ENCODE peak calls at places on chromosomes 13 and 19, in ten cellular contexts. P is naive B cell; L is effector memory CD8-positive, alpha-beta T cell; F is stimulated activated effector memory CD8-positive, alpha-beta T cell treated with anti-CD3 and anti-CD28 coated beads, Interleukin-12 subunit alpha, Interleukin-12 subunit beta, amount 100 ng/mL, for 72 hours; T is aorta; O is stimulated activated naive B cell treated with anti-CD40 and anti-IgM and Interleukin-4, amounts not matched to agents 10 μg/mL and 1 μg/mL and 100 μg/mL, for 72 hours; C is left lung; J is left cardiac atrium; A is mucosa of descending colon; H is CD8-positive, alpha-beta T cell. S is an unnamed sample.

GRCh38 chr19:6528544-6529121 is 2.2 kb upstream of the TNFSF9 start:
- ATAC-seq in P (peak), L (no peak), F (no peak), T (peak), O (peak), C (peak), J (peak), A (peak), H (no peak), S (no peak)

GRCh38 chr13:114090476-114090875 is 41.9 kb downstream of the RASA3 start:
- ATAC-seq in P (peak), L (peak), F (no peak), T (no peak), O (peak), C (no peak), J (no peak), A (no peak), H (peak), S (no peak)

GRCh38 chr13:112867301-112867711 is 101.7 kb upstream of the MCF2L start:
- ATAC-seq in P (no peak), L (no peak), F (no peak), T (no peak), O (no peak), C (no peak), J (no peak), A (no peak), H (no peak), S (no peak)

GRCh38 chr13:111638233-111638632 is 317.8 kb downstream of the TEX29 start:
- ATAC-seq in P (no peak), L (no peak), F (no peak), T (no peak), O (no peak), C (no peak), J (no peak), A (no peak), H (no peak), S (no peak)

GRCh38 chr13:43684947-43685725 is 101.6 kb downstream of the ENOX1 start:
- ATAC-seq in P (no peak), L (no peak), F (no peak), T (no peak), O (no peak), C (no peak), J (no peak), A (no peak), H (no peak), S (no peak)

GRCh38 chr13:87666826-87667225 is 4.3 kb upstream of the SLITRK5 start:
- ATAC-seq in P (no peak), L (no peak), F (no peak), T (no peak), O (no peak), C (no peak), J (no peak), A (no peak), H (no peak), S (no peak)

GRCh38 chr13:27086599-27087265 is 84.9 kb downstream of the USP12 start:
- ATAC-seq in P (no peak), L (no peak), F (peak), T (no peak), O (no peak), C (no peak), J (no peak), A (no peak), H (no peak), S (peak)

GRCh38 chr13:86464193-86464592 is 665.0 kb upstream of the SLITRK6 start:
- ATAC-seq in P (no peak), L (no peak), F (no peak), T (no peak), O (no peak), C (no peak), J (no peak), A (no peak), H (no peak), S (no peak)

GRCh38 chr13:41742917-41743552 is 217.9 kb downstream of the VWA8 start:
- ATAC-seq in P (no peak), L (no peak), F (no peak), T (no peak), O (no peak), C (no peak), J (peak), A (no peak), H (no peak), S (no peak)

GRCh38 chr13:53357582-53357981 is 329.0 kb downstream of the OLFM4 start:
- ATAC-seq in P (no peak), L (no peak), F (peak), T (no peak), O (no peak), C (no peak), J (no peak), A (no peak), H (no peak), S (peak)

GRCh38 chr13:95714142-95714832 is 37.3 kb downstream of the DNAJC3 start:
- ATAC-seq in P (no peak), L (no peak), F (no peak), T (no peak), O (no peak), C (peak), J (no peak), A (no peak), H (no peak), S (no peak)

GRCh38 chr19:33234736-33235135 is 9.1 kb upstream of the SLC7A10 start:
- ATAC-seq in P (no peak), L (no peak), F (no peak), T (no peak), O (no peak), C (no peak), J (no peak), A (no peak), H (no peak), S (no peak)

GRCh38 chr19:40411125-40411842 is 1.9 kb downstream of the PRX start:
- ATAC-seq in P (no peak), L (no peak), F (no peak), T (peak), O (no peak), C (peak), J (peak), A (peak), H (no peak), S (no peak)

GRCh38 chr19:34577531-34578101 is 96.1 kb downstream of the WTIP start:
- ATAC-seq in P (no peak), L (no peak), F (no peak), T (no peak), O (no peak), C (no peak), J (peak), A (no peak), H (no peak), S (no peak)

GRCh38 chr13:51728972-51729371 is 75.0 kb downstream of the DHRS12 start:
- ATAC-seq in P (no peak), L (no peak), F (peak), T (no peak), O (no peak), C (no peak), J (no peak), A (no peak), H (no peak), S (no peak)

GRCh38 chr13:51760592-51760991 is 43.4 kb downstream of the DHRS12 start:
- ATAC-seq in P (no peak), L (no peak), F (no peak), T (peak), O (no peak), C (no peak), J (no peak), A (no peak), H (no peak), S (no peak)

GRCh38 chr19:11265785-11266236 is 3.5 kb upstream of the DOCK6 start:
- ATAC-seq in P (no peak), L (no peak), F (no peak), T (no peak), O (no peak), C (peak), J (no peak), A (peak), H (no peak), S (no peak)

GRCh38 chr19:36032251-36033104 is at the start of gene CLIP3:
- ATAC-seq in P (no peak), L (no peak), F (peak), T (peak), O (peak), C (peak), J (peak), A (peak), H (peak), S (peak)